ENCODE peak calls at places on chromosomes 16 and 17, in eight cellular contexts. M is HCT116, W is pancreas, Y is AG09309, G is Peyer's patch, R is fibroblast of mammary gland, P is prostate gland, B is cardiac fibroblast. Q is an unnamed sample.

GRCh38 chr16:57343131-57343731 is 15.4 kb upstream of the CCL22 start:
- DNase-seq in M (no peak), W (no peak), Y (no peak), G (no peak), R (no peak), P (no peak), B (no peak), Q (no peak)

GRCh38 chr16:71807905-71808592 is 585 bp downstream of the AP1G1 start:
- DNase-seq in M (no peak), W (no peak), Y (no peak), G (peak; percentile 36), R (peak; percentile 34), P (peak; percentile 26), B (peak; percentile 19), Q (peak; percentile 38)

GRCh38 chr17:32486091-32486700 is 597 bp upstream of the CDK5R1 start:
- DNase-seq in M (peak; percentile 43), W (peak; percentile 86), Y (no peak), G (peak; percentile 67), R (peak; percentile 61), P (peak; percentile 62), B (peak; percentile 76), Q (peak; percentile 58)

GRCh38 chr17:41332239-41332638 is 16.7 kb upstream of the KRTAP17-1 start:
- DNase-seq in M (no peak), W (no peak), Y (no peak), G (no peak), R (no peak), P (no peak), B (no peak), Q (no peak)

GRCh38 chr16:51637744-51638100 is 486.7 kb upstream of the SALL1 start:
- DNase-seq in M (no peak), W (no peak), Y (no peak), G (no peak), R (peak; percentile 36), P (no peak), B (peak; percentile 20), Q (peak; percentile 11)

GRCh38 chr16:66159987-66160386 is 206.5 kb upstream of the CDH5 start:
- DNase-seq in M (no peak), W (no peak), Y (no peak), G (no peak), R (peak; percentile 48), P (no peak), B (peak; percentile 37), Q (peak; percentile 21)

GRCh38 chr16:80667925-80668324 is 127.1 kb downstream of the DYNLRB2 start:
- DNase-seq in M (no peak), W (no peak), Y (no peak), G (no peak), R (no peak), P (no peak), B (no peak), Q (no peak)

GRCh38 chr17:27236710-27237315 is 57.1 kb upstream of the WSB1 start:
- DNase-seq in M (peak; percentile 61), W (no peak), Y (no peak), G (peak; percentile 80), R (peak; percentile 77), P (peak; percentile 84), B (peak; percentile 86), Q (peak; percentile 65)

GRCh38 chr16:60905806-60906205 is 1130.4 kb downstream of the CDH8 start:
- DNase-seq in M (no peak), W (no peak), Y (no peak), G (no peak), R (no peak), P (no peak), B (no peak), Q (peak; percentile 56)

GRCh38 chr16:17269434-17269833 is 201.3 kb downstream of the XYLT1 start:
- DNase-seq in M (no peak), W (no peak), Y (no peak), G (no peak), R (peak; percentile 50), P (no peak), B (no peak), Q (peak; percentile 43)

DNA sequence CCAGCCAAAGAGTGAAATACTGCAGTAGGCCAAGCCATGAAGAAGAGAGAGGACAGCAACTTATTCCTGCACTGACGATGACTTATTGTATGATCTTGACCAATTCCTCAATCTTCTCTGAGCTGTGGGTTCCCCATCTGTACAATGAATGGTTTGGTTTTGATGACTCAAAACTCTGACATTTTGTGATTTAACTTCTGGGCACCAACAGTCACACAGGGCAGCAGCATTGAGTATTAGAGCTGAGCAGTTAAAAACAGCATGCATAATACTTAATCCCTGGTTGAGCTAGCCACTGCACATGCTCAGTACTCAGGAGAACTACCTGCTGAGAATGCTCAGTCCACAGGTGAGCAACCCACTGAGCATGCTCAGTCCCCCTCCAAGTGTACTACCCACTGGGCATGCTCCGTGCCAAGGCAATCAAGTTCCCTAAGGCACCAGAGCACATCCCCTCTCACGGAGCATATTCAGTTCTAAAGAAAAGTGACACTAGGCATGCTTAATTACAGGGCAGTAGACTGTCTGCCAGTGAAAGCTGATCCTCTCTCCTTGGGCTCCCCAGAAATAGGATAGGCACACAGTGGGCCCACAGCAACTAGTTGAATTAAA is 68.7 kb downstream of the AIPL1 start:
- DNase-seq in M (peak; percentile 53), W (no peak), Y (peak; percentile 10), G (no peak), R (peak; percentile 1), P (no peak), B (no peak), Q (peak; percentile 42)
- H3K4me3 ChIP-seq in M (no peak overlapping the region), W (no peak overlapping the region), Y (no peak overlapping the region), G (no peak overlapping the region), R (no peak overlapping the region), P (no peak overlapping the region), B (no peak overlapping the region), Q (no peak overlapping the region)

GRCh38 chr17:17406225-17406624 is 70.6 kb upstream of the MED9 start:
- DNase-seq in M (no peak), W (no peak), Y (no peak), G (no peak), R (peak; percentile 25), P (no peak), B (no peak), Q (no peak)
- TF ChIP-seq CTCF in M (no peak), W (no peak), Y (no peak), G (no peak), R (no peak), P (no peak), B (no peak), Q (no peak)

GRCh38 chr17:21288581-21289017 is 4.1 kb downstream of the MAP2K3 start:
- DNase-seq in M (no peak), W (no peak), Y (no peak), G (no peak), R (no peak), P (no peak), B (no peak), Q (no peak)
- H3K4me3 ChIP-seq in M (peak overlapping the region; percentile 99), W (peak overlapping the region; percentile 34), Y (peak overlapping the region; percentile 95), G (peak overlapping the region; percentile 23), R (no peak overlapping the region), P (peak overlapping the region; percentile 14), B (no peak overlapping the region), Q (peak overlapping the region; percentile 98)

GRCh38 chr16:2720719-2721633 is 952 bp upstream of the PRSS27 start:
- DNase-seq in M (peak; percentile 62), W (peak; percentile 94), Y (peak; percentile 27), G (peak; percentile 84), R (peak; percentile 73), P (peak; percentile 55), B (peak; percentile 86), Q (peak; percentile 78)
- TF ChIP-seq CTCF in M (peak; percentile 28), W (peak; percentile 58), Y (peak; percentile 46), G (peak; percentile 39), R (no peak), P (peak; percentile 64), B (peak; percentile 21), Q (peak; percentile 35)

DNA sequence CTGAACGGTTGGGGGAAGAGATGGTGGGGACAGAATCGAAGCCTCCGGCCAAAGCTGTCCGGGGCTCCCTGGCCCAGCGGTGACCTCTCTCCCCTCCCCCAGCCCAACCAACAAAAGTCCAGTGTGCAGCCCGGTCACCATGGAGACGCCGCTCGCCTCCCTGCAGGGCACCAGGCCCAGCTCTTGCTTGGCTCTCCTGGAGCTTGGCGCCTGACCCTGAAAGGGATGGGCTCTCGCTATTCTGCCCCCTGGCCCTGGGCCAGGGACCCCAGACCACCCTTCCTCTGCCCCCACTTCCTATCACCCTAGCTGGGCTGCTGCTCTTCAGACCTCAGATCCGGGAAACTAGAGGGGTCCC is 1.3 kb downstream of the METRN start:
- DNase-seq in M (no peak), W (no peak), Y (no peak), G (no peak), R (peak; percentile 48), P (no peak), B (peak; percentile 83), Q (peak; percentile 38)
- H3K4me3 ChIP-seq in M (peak overlapping the region; percentile 74), W (peak overlapping the region; percentile 89), Y (peak overlapping the region; percentile 54), G (no peak overlapping the region), R (peak overlapping the region; percentile 49), P (peak overlapping the region; percentile 51), B (peak overlapping the region; percentile 63), Q (peak overlapping the region; percentile 58)

Q was measured in AG10803.